ENCODE peak calls at places on chromosomes 2 and 18, in nine cellular contexts. R is A549, V is astrocyte, U is H7, Z is HepG2, H is colonic mucosa, L is A172, I is brain microvascular endothelial cell, N is posterior cingulate gyrus. P is an unnamed sample.

GRCh38 chr18:35334821-35335220 is 9.4 kb downstream of the ZNF24 start:
- DNase-seq in R (no peak), V (peak), U (no peak), Z (no peak), H (no peak), L (no peak), I (peak), N (no peak), P (no peak)

GRCh38 chr2:100818003-100818605 is 1.8 kb upstream of the NPAS2 start:
- DNase-seq in R (no peak), V (peak), U (no peak), Z (no peak), H (no peak), L (no peak), I (peak), N (no peak), P (no peak)

GRCh38 chr2:1593371-1594205 is 150.7 kb downstream of the PXDN start:
- DNase-seq in R (peak), V (peak), U (peak), Z (no peak), H (no peak), L (peak), I (peak), N (peak), P (no peak)

GRCh38 chr2:48711343-48711742 is 44.2 kb downstream of the LHCGR start:
- DNase-seq in R (no peak), V (no peak), U (no peak), Z (no peak), H (no peak), L (no peak), I (no peak), N (no peak), P (no peak)

GRCh38 chr18:51196116-51196810 is 1.2 kb downstream of the MEX3C start:
- DNase-seq in R (no peak), V (no peak), U (no peak), Z (no peak), H (peak), L (peak), I (peak), N (peak), P (peak)

GRCh38 chr18:36066731-36067117 is 635 bp downstream of the RPRD1A start:
- DNase-seq in R (no peak), V (no peak), U (peak), Z (no peak), H (no peak), L (peak), I (no peak), N (no peak), P (peak)

GRCh38 chr18:30957086-30957485 is 85.5 kb downstream of the DSC3 start:
- DNase-seq in R (no peak), V (peak), U (no peak), Z (no peak), H (no peak), L (no peak), I (no peak), N (no peak), P (no peak)

GRCh38 chr2:15763106-15763821 is 171.6 kb downstream of the DDX1 start:
- DNase-seq in R (no peak), V (no peak), U (no peak), Z (no peak), H (no peak), L (no peak), I (no peak), N (peak), P (no peak)

GRCh38 chr2:69514836-69515235 is 77.6 kb upstream of the NFU1 start:
- DNase-seq in R (no peak), V (no peak), U (no peak), Z (no peak), H (no peak), L (no peak), I (no peak), N (no peak), P (no peak)

GRCh38 chr2:58146707-58147106 is 94.4 kb downstream of the FANCL start:
- DNase-seq in R (peak), V (peak), U (no peak), Z (no peak), H (no peak), L (peak), I (peak), N (no peak), P (no peak)

GRCh38 chr18:4412286-4412685 is 42.8 kb downstream of the DLGAP1 start:
- DNase-seq in R (no peak), V (no peak), U (no peak), Z (no peak), H (no peak), L (no peak), I (no peak), N (no peak), P (no peak)

GRCh38 chr2:1600191-1601063 is 143.9 kb downstream of the PXDN start:
- DNase-seq in R (no peak), V (no peak), U (peak), Z (no peak), H (no peak), L (peak), I (no peak), N (peak), P (no peak)

GRCh38 chr2:11738589-11739436 is 7.6 kb upstream of the LPIN1 start:
- DNase-seq in R (peak), V (peak), U (peak), Z (peak), H (peak), L (peak), I (peak), N (peak), P (peak)

GRCh38 chr2:232232915-232233314 is 145.6 kb upstream of the ALPP start:
- DNase-seq in R (no peak), V (no peak), U (no peak), Z (no peak), H (no peak), L (no peak), I (no peak), N (no peak), P (no peak)

GRCh38 chr2:692767-693166 is 15.6 kb upstream of the TMEM18 start:
- DNase-seq in R (no peak), V (no peak), U (no peak), Z (no peak), H (no peak), L (no peak), I (no peak), N (no peak), P (no peak)

GRCh38 chr18:24868760-24869237 is 408.4 kb downstream of the HRH4 start:
- DNase-seq in R (no peak), V (no peak), U (no peak), Z (no peak), H (no peak), L (no peak), I (no peak), N (no peak), P (no peak)

GRCh38 chr2:156436477-156437085 is 402 bp downstream of the GPD2 start:
- DNase-seq in R (peak), V (no peak), U (peak), Z (no peak), H (peak), L (peak), I (no peak), N (peak), P (peak)

GRCh38 chr2:62109554-62109953 is 86.4 kb upstream of the B3GNT2 start:
- DNase-seq in R (no peak), V (no peak), U (no peak), Z (no peak), H (no peak), L (no peak), I (no peak), N (no peak), P (no peak)

GRCh38 chr18:32588191-32588590 is 117.5 kb upstream of the GAREM1 start:
- DNase-seq in R (no peak), V (no peak), U (no peak), Z (no peak), H (no peak), L (no peak), I (no peak), N (no peak), P (no peak)

GRCh38 chr2:222950886-222951285 is 90.0 kb downstream of the ACSL3 start:
- DNase-seq in R (no peak), V (peak), U (no peak), Z (no peak), H (no peak), L (peak), I (peak), N (peak), P (no peak)

GRCh38 chr18:10006261-10006903 is 92.6 kb downstream of the VAPA start:
- DNase-seq in R (peak), V (peak), U (no peak), Z (no peak), H (no peak), L (peak), I (no peak), N (no peak), P (no peak)

GRCh38 chr18:32072321-32072720 is 19.4 kb upstream of the RNF138 start:
- DNase-seq in R (no peak), V (no peak), U (peak), Z (peak), H (no peak), L (peak), I (no peak), N (no peak), P (peak)

GRCh38 chr2:238158807-238159539 is at the start of gene ERFE:
- DNase-seq in R (peak), V (no peak), U (peak), Z (no peak), H (no peak), L (no peak), I (no peak), N (peak), P (peak)

GRCh38 chr2:144211826-144212225 is 308.1 kb downstream of the ZEB2 start:
- DNase-seq in R (no peak), V (no peak), U (no peak), Z (no peak), H (no peak), L (no peak), I (no peak), N (no peak), P (no peak)

GRCh38 chr2:88450925-88451575 is 1.4 kb downstream of the FOXI3 start:
- DNase-seq in R (no peak), V (no peak), U (peak), Z (no peak), H (no peak), L (no peak), I (no peak), N (peak), P (no peak)

P was measured in KBM-7.